ENCODE peak calls at places on chromosomes 6 and 20, in six cellular contexts. H, F, B, W, E and X are unnamed samples.

GRCh38 chr6:81865712-81866111 is 113.2 kb upstream of the TENT5A start:
- DNase-seq in H (peak), F (no peak), B (no peak), W (no peak), E (no peak), X (no peak)

GRCh38 chr6:1604991-1605821 is 4.5 kb upstream of the FOXC1 start:
- DNase-seq in H (no peak), F (no peak), B (no peak), W (no peak), E (no peak), X (no peak)

GRCh38 chr20:10998476-10998875 is 324.7 kb upstream of the JAG1 start:
- DNase-seq in H (no peak), F (no peak), B (no peak), W (no peak), E (no peak), X (no peak)

GRCh38 chr20:45338121-45339030 is 9.8 kb downstream of the SDC4 start:
- DNase-seq in H (peak), F (no peak), B (no peak), W (no peak), E (no peak), X (no peak)

GRCh38 chr6:52522655-52523054 is 54.2 kb downstream of the TRAM2 start:
- DNase-seq in H (no peak), F (no peak), B (no peak), W (no peak), E (no peak), X (no peak)

GRCh38 chr20:54078296-54078695 is 7.9 kb upstream of the BCAS1 start:
- DNase-seq in H (peak), F (no peak), B (no peak), W (no peak), E (no peak), X (no peak)

GRCh38 chr6:110563711-110564110 is 87.3 kb upstream of the SLC22A16 start:
- DNase-seq in H (no peak), F (no peak), B (no peak), W (no peak), E (no peak), X (no peak)

GRCh38 chr6:107571354-107571753 is 81.4 kb downstream of the SOBP start:
- DNase-seq in H (no peak), F (no peak), B (no peak), W (no peak), E (no peak), X (no peak)

GRCh38 chr20:21640556-21640955 is 64.9 kb upstream of the PAX1 start:
- DNase-seq in H (peak), F (peak), B (peak), W (peak), E (no peak), X (no peak)

GRCh38 chr6:108562503-108562993 is 1.8 kb downstream of the FOXO3 start:
- DNase-seq in H (peak), F (peak), B (peak), W (peak), E (no peak), X (peak)

GRCh38 chr20:58636396-58636982 is 14.6 kb upstream of the STX16 start:
- DNase-seq in H (no peak), F (no peak), B (no peak), W (no peak), E (no peak), X (no peak)

GRCh38 chr20:17796096-17796563 is 96.4 kb downstream of the BANF2 start:
- DNase-seq in H (peak), F (no peak), B (no peak), W (no peak), E (no peak), X (no peak)

GRCh38 chr6:22980446-22980845 is 411.1 kb downstream of the HDGFL1 start:
- DNase-seq in H (no peak), F (no peak), B (no peak), W (no peak), E (no peak), X (no peak)

GRCh38 chr6:160462551-160463109 is 114.5 kb downstream of the SLC22A3 start:
- DNase-seq in H (no peak), F (no peak), B (no peak), W (no peak), E (peak), X (no peak)

GRCh38 chr20:35601021-35601973 is 14.3 kb upstream of the SPAG4 start:
- DNase-seq in H (peak), F (peak), B (no peak), W (no peak), E (no peak), X (peak)

GRCh38 chr6:154675602-154676088 is 57.6 kb upstream of the SCAF8 start:
- DNase-seq in H (peak), F (peak), B (peak), W (peak), E (peak), X (peak)

GRCh38 chr6:41939848-41940758 is 1.5 kb downstream of the CCND3 start:
- DNase-seq in H (no peak), F (peak), B (no peak), W (no peak), E (no peak), X (no peak)

GRCh38 chr20:6501061-6501460 is 266.4 kb upstream of the BMP2 start:
- DNase-seq in H (peak), F (no peak), B (no peak), W (no peak), E (no peak), X (no peak)

GRCh38 chr20:4601630-4602296 is 119.9 kb upstream of the PRND start:
- DNase-seq in H (no peak), F (no peak), B (peak), W (no peak), E (no peak), X (peak)

GRCh38 chr6:30897882-30898281 is 10.1 kb upstream of the GTF2H4 start:
- DNase-seq in H (no peak), F (no peak), B (no peak), W (no peak), E (no peak), X (peak)

GRCh38 chr6:170111816-170112582 is 178.9 kb downstream of the DLL1 start:
- DNase-seq in H (no peak), F (no peak), B (no peak), W (no peak), E (no peak), X (peak)

GRCh38 chr6:108082539-108082938 is 8.0 kb upstream of the OSTM1 start:
- DNase-seq in H (no peak), F (no peak), B (no peak), W (no peak), E (no peak), X (no peak)

GRCh38 chr6:153002613-153003293 is at the start of gene MTRF1L:
- DNase-seq in H (peak), F (peak), B (peak), W (peak), E (peak), X (peak)

GRCh38 chr6:82144007-82144851 is 103.3 kb downstream of the IBTK start:
- DNase-seq in H (peak), F (no peak), B (peak), W (no peak), E (peak), X (peak)

GRCh38 chr6:13445005-13445743 is 42.2 kb downstream of the GFOD1 start:
- DNase-seq in H (no peak), F (no peak), B (no peak), W (no peak), E (no peak), X (peak)

GRCh38 chr6:125201961-125202729 is 48.6 kb downstream of the TPD52L1 start:
- DNase-seq in H (no peak), F (peak), B (peak), W (no peak), E (no peak), X (no peak)

GRCh38 chr20:47024461-47024937 is 129.9 kb downstream of the EYA2 start:
- DNase-seq in H (no peak), F (no peak), B (no peak), W (no peak), E (no peak), X (no peak)

GRCh38 chr20:4949833-4950178 is 51.5 kb downstream of the SLC23A2 start:
- DNase-seq in H (peak), F (peak), B (no peak), W (no peak), E (no peak), X (peak)

GRCh38 chr6:137967689-137968467 is 100.8 kb downstream of the TNFAIP3 start:
- DNase-seq in H (no peak), F (no peak), B (no peak), W (no peak), E (no peak), X (no peak)

GRCh38 chr6:137968901-137969300 is 101.8 kb downstream of the TNFAIP3 start:
- DNase-seq in H (no peak), F (peak), B (no peak), W (no peak), E (no peak), X (no peak)

GRCh38 chr6:137962725-137963124 is 95.7 kb downstream of the TNFAIP3 start:
- DNase-seq in H (no peak), F (no peak), B (no peak), W (no peak), E (no peak), X (no peak)

GRCh38 chr6:137968468-137968804 is 101.4 kb downstream of the TNFAIP3 start:
- DNase-seq in H (no peak), F (no peak), B (no peak), W (no peak), E (no peak), X (no peak)

DNA sequence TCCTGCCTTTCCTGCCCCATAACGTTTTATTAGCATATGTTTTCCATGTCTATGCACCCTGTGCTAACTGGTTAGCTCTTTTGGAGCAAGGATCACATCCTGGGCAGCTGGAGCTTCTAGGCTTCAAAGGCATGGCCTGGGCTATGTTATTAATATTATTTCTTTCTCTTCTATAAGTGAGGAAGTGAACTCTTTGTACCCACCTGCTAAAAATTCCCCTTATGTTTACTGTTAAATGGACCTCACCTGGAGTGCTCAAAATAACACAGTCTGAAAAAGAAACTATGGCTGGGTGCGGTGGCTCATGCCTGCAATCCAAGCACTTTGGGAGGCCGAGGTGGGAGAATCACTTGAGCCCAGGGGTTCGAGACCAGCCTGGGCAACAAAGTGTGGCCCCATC is 97.8 kb downstream of the TNFAIP3 start:
- DNase-seq in H (no peak), F (no peak), B (no peak), W (no peak), E (no peak), X (no peak)
- H3K4me2 ChIP-seq in H (no peak), F (no peak), B (no peak), W (no peak), E (no peak), X (no peak)

GRCh38 chr6:122984393-122984792 is 11.6 kb upstream of the CLVS2 start:
- DNase-seq in H (no peak), F (no peak), B (no peak), W (no peak), E (no peak), X (no peak)
- TF ChIP-seq SIN3A in H (no peak), F (no peak), B (no peak), W (no peak), E (no peak), X (no peak)

DNA sequence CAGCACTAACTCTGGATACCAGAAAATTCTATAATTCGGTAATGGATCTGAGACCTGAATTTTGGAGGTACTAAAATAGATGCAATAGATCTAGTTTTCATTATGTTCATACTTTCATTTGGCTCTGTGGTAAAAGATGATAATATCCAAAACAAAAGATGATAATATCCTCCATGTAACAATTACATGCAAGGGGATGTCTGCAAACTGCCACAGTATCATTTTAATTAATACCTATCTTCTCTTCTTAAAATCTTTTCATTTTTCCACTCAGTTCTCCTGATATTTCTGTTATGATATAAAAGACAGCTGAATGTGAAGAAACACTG is 15.6 kb downstream of the BTN2A1 start:
- DNase-seq in H (no peak), F (no peak), B (no peak), W (no peak), E (no peak), X (no peak)
- H3K4me2 ChIP-seq in H (peak), F (peak), B (peak), W (peak), E (peak), X (peak)

GRCh38 chr6:53956804-53957203 is 154.4 kb upstream of the MLIP start:
- DNase-seq in H (no peak), F (no peak), B (no peak), W (no peak), E (no peak), X (no peak)

GRCh38 chr6:53960311-53960710 is 150.9 kb upstream of the MLIP start:
- DNase-seq in H (no peak), F (no peak), B (no peak), W (no peak), E (no peak), X (no peak)

GRCh38 chr6:53951383-53951782 is 156.6 kb downstream of the LRRC1 start:
- DNase-seq in H (no peak), F (no peak), B (no peak), W (no peak), E (no peak), X (no peak)

GRCh38 chr6:53959717-53960116 is 151.5 kb upstream of the MLIP start:
- DNase-seq in H (no peak), F (no peak), B (no peak), W (no peak), E (no peak), X (no peak)

DNA sequence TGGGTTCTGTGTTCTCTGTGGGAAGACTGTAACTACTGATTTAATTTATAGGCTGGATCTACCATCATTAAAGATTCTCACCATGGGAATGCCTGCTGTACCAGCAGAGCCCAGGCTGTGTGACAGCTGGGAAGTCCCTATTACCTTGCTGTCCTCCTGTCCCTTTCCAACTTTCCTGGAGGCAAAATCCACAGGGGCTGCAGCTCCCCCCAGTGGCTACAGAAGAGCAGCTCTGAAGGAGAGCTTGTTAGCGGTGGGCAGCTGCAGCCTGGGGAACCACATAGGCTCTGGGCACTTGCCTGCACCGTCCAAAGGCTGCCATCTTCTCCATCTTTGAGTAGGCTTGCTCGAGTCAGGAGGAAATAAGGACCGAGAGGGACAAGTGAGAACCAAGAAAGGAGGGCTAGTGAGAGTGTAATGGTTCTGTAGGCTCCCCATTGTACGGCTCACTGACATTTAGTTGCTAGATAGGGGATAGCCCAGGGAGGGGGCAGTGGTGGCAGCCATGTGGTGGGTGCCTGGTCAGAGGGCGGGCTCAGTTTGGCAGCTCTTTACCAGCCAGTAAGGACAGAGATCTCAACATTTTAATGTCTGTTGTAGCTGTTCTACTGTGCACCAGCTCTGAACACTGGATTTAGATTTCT is 155.1 kb upstream of the MLIP start:
- DNase-seq in H (peak), F (peak), B (peak), W (peak), E (peak), X (no peak)
- TF ChIP-seq SIN3A in H (no peak), F (no peak), B (no peak), W (peak), E (no peak), X (no peak)

DNA sequence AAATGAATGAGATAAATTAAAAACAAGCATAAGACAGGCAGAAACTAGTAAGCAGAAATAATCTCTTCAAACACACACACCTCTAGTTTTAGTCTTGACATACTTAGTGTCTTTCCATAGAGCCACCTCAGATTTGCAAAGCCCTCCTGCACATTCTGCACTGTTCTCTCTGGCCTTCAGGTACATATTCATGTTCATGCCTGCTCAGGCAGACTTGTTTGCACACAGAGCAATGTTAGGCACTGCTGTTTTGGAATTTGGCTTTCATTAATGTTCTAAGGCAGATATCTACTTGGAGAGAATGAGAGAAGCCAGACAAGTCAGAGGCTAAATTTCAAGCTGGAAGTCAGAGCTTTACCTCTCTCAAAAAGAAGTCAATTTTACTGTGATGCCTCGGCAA is 21.3 kb upstream of the DST start:
- DNase-seq in H (peak), F (no peak), B (no peak), W (no peak), E (no peak), X (no peak)
- H3K4me2 ChIP-seq in H (no peak), F (no peak), B (peak), W (no peak), E (no peak), X (no peak)

DNA sequence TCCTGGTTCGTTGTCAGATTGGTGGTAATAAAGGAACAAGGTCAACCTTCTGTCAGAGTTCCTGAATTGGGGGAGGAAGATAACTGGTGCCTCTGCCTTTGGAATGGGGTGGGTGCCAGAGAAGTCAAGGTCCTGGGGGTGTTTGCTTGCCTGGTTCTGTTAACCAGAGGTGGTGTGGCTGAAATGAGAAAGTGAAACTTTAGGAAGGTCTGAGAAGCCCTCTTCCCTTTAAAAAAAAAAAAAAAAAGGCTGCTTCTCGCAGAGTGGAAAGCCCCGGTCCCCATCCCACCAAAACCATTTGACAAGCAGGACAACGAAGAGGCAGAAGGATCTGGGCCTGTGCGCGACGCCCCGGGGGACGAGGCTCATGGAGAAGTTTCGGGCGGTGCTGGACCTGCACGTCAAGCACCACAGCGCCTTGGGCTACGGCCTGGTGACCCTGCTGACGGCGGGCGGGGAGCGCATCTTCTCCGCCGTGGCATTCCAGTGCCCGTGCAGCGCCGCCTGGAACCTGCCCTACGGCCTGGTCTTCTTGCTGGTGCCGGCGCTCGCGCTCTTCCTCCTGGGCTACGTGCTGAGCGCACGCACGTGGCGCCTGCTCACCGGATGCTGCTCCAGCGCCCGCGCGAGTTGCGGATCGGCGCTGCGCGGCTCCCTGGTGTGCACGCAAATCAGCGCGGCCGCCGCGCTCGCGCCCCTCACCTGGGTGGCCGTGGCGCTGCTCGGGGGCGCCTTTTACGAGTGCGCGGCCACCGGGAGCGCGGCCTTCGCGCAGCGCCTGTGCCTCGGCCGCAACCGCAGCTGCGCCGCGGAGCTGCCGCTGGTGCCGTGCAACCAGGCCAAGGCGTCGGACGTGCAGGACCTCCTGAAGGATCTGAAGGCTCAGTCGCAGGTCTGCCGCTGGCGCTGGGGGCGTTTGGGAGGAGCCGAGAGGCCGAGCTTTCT is 660 bp downstream of the CALHM6 start:
- DNase-seq in H (no peak), F (no peak), B (no peak), W (peak), E (no peak), X (peak)
- TF ChIP-seq SIN3A in H (no peak), F (no peak), B (no peak), W (no peak), E (no peak), X (no peak)

GRCh38 chr20:15296422-15296821 is 959.0 kb upstream of the FLRT3 start:
- DNase-seq in H (no peak), F (no peak), B (no peak), W (no peak), E (no peak), X (no peak)
- H3K4me2 ChIP-seq in H (no peak), F (no peak), B (no peak), W (no peak), E (no peak), X (no peak)

DNA sequence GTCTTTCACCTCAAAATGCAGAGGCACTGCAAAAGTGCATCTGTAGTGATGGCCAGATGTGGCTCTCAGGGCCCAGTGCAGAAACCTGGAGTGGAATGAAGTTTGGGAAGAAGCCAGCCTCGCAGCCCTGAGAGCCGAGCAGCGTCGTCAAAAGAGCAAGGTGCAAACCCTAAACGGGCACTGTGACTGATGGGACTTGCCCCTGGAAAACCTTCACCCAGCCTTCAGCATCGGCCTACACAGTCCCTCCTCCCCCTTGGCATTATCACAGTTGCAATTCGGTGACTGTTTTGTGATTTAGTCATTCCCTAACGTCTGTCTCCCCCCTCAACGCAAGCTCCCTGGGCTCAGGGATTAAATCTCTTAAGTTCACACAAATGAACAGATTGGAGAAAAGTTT is 38.6 kb downstream of the TAF4 start:
- DNase-seq in H (no peak), F (no peak), B (no peak), W (no peak), E (no peak), X (no peak)
- TF ChIP-seq SIN3A in H (no peak), F (no peak), B (no peak), W (no peak), E (no peak), X (no peak)